ENCODE peak calls at places on chromosomes 7 and 10, in five cellular contexts. A, X, L, Q and Y are unnamed samples.

GRCh38 chr7:20998309-20998708 is 211.6 kb upstream of the SP8 start:
- DNase-seq in A (no peak), X (no peak), L (no peak), Q (peak), Y (no peak)

GRCh38 chr7:98119257-98119918 is 12.7 kb downstream of the LMTK2 start:
- DNase-seq in A (peak), X (no peak), L (no peak), Q (peak), Y (no peak)

GRCh38 chr10:84198206-84198915 is 4.0 kb downstream of the CDHR1 start:
- DNase-seq in A (no peak), X (no peak), L (no peak), Q (no peak), Y (no peak)

GRCh38 chr7:41956712-41957111 is 253.8 kb upstream of the INHBA start:
- DNase-seq in A (peak), X (no peak), L (no peak), Q (no peak), Y (no peak)

GRCh38 chr10:104122273-104123107 is 519 bp downstream of the SFR1 start:
- DNase-seq in A (peak), X (no peak), L (no peak), Q (no peak), Y (no peak)

GRCh38 chr10:49160814-49161213 is 27.0 kb upstream of the FAM170B start:
- DNase-seq in A (no peak), X (no peak), L (no peak), Q (no peak), Y (no peak)

GRCh38 chr7:130489140-130489967 is 2.5 kb upstream of the MEST start:
- DNase-seq in A (peak), X (no peak), L (peak), Q (no peak), Y (no peak)

GRCh38 chr7:95264225-95264927 is 60.0 kb downstream of the PON1 start:
- DNase-seq in A (peak), X (no peak), L (no peak), Q (peak), Y (no peak)

GRCh38 chr7:22561895-22562593 is 62.1 kb upstream of the STEAP1B start:
- DNase-seq in A (no peak), X (no peak), L (no peak), Q (no peak), Y (no peak)

DNA sequence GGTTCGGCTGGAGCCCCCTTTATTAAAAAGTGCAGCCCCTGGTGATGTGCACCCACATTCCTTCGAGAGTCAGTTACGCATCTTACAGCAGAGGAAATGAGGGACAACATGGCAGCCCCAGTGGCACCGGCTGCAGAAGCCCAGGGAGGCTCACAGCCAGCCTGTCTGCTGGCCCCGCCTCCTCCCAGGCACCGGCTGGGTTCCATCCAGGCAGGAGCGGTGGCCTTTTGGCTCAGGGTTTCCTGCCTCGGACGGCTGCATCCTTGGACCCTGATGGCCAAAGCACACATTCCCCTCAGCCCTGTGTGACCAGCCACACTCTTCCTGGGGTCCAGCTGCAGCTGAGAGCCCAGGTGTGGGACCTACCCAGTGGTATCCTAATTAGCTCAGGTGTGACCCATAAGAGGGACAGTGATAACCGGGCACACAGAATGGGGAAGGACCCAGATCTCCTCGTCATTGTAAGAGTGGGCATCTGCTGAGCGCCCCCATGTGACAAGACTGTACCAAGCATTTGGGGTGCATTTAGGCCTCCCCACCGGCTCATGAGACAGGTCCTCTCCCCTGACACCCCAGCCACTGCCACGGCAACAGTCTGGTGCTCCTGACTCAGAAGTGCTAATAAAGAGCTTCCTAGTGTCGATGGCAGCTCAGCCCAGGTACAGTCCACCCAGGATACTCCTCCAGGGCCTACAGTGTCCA is 63.3 kb upstream of the CHST15 start:
- DNase-seq in A (peak), X (peak), L (peak), Q (no peak), Y (no peak)
- TF ChIP-seq CTCF in A (no peak), X (no peak), L (no peak), Q (no peak), Y (no peak)

GRCh38 chr7:4815609-4816418 is 40.4 kb downstream of the AP5Z1 start:
- DNase-seq in A (no peak), X (no peak), L (no peak), Q (no peak), Y (no peak)
- TF ChIP-seq CTCF in A (no peak), X (no peak), L (no peak), Q (no peak), Y (no peak)

GRCh38 chr7:43642897-43643630 is 60.2 kb downstream of the STK17A start:
- DNase-seq in A (no peak), X (no peak), L (no peak), Q (no peak), Y (no peak)
- TF ChIP-seq CTCF in A (no peak), X (no peak), L (no peak), Q (no peak), Y (no peak)

DNA sequence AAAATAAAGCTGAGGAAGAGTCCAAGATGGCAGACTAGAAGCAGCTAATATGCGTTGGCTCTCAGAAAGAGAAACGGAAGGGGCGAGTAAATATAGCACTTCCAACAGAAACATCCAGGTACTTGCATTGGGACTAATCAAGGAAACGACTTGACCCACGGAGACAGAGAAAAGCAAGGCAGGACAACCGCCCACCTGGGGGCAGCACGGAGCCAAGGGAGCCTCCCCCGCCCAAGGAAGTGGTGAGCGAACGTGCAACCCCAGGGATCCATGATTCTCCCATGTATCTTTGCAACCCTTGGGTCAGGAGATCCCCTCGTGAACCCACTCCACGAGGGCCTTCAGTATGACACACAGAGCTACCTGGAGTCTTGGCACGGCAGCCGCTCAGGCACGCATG is 45.4 kb upstream of the GRM3 start:
- DNase-seq in A (no peak), X (no peak), L (no peak), Q (no peak), Y (peak)
- TF ChIP-seq CTCF in A (no peak), X (no peak), L (no peak), Q (no peak), Y (peak)

GRCh38 chr7:143042821-143043271 is 9.3 kb upstream of the OR6V1 start:
- DNase-seq in A (no peak), X (no peak), L (no peak), Q (no peak), Y (no peak)
- TF ChIP-seq CTCF in A (no peak), X (no peak), L (no peak), Q (no peak), Y (no peak)

DNA sequence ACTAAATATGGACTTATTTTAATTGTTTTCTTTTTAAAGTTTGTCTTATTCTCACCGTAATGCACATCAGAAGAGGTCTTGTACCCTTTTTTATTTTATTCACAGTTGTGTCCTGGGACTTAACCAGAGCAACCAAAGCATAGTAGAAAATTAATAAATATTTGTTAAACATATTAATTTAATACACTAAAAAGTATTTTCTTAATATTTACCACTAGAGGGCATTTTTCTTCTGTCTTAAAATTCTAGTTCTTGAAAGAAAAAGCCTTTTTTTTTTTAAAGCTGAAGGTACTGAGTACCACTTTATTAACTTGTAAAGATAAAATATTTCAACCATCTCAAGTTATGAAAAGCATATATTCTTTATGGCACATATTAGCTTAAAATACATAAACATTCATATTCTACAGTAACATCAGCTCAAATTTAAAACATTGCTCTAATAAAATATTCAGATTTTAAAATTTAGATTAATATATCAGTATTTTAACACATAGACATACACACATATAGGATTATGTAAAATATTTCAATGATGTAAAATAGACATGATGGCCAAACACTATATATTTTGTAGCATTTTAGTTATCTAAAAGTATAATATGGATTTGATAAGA is 260.4 kb downstream of the SEMA3A start:
- DNase-seq in A (peak), X (no peak), L (no peak), Q (peak), Y (no peak)
- TF ChIP-seq CTCF in A (peak), X (no peak), L (peak), Q (no peak), Y (no peak)

GRCh38 chr7:99325597-99326407 is at the start of gene ARPC1A:
- DNase-seq in A (peak), X (peak), L (peak), Q (peak), Y (peak)
- TF ChIP-seq CTCF in A (peak), X (no peak), L (no peak), Q (peak), Y (no peak)

DNA sequence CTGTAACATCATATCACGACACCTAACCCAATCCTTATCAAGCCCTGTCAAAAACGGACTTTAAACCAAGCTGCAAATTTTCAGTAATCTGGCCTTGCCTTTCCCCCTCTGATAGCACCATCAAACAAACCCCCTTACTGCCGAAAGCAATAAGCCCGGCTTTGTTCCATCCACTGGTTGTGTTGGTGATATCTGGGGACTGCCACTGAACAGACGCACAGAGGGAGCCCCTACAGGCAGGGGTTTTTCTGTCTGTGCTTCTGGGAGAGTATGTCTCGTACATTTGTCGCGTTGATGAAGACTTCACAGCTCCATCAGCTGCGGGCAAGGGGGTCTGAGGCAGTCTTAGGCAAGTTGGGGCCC is 550 bp upstream of the PLAU start:
- DNase-seq in A (no peak), X (no peak), L (no peak), Q (peak), Y (no peak)
- TF ChIP-seq CTCF in A (no peak), X (no peak), L (no peak), Q (peak), Y (no peak)

GRCh38 chr7:79810945-79811344 is 323.7 kb upstream of the GNAI1 start:
- DNase-seq in A (no peak), X (no peak), L (no peak), Q (no peak), Y (no peak)

DNA sequence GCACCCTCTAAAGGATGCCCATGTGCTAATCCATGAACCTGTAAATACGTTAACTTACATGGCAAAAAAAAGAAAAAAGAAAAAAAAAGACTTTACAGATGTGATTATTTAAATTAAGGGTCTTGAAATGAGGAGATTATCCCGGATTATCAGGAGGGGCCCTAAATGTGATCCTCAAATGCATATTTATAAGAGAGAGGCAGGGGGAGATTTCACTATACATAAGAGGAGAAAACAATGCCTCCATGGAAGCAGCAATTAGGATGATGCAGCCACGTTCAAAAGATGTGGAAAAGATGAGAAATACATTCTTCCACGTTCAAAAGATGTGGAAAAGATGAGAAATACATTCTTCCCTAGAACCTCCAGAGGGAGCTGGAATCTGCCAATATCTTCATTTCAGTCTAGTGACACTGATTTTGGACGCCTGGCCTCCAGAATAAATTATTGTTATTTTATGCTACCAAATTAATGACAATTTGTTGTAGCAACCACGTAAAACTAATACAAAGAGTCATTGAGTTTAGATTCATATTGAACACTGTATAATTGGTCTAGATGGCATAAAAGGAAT is 328.4 kb upstream of the GNAI1 start:
- DNase-seq in A (peak), X (no peak), L (no peak), Q (peak), Y (no peak)
- TF ChIP-seq CTCF in A (peak), X (no peak), L (no peak), Q (peak), Y (peak)

DNA sequence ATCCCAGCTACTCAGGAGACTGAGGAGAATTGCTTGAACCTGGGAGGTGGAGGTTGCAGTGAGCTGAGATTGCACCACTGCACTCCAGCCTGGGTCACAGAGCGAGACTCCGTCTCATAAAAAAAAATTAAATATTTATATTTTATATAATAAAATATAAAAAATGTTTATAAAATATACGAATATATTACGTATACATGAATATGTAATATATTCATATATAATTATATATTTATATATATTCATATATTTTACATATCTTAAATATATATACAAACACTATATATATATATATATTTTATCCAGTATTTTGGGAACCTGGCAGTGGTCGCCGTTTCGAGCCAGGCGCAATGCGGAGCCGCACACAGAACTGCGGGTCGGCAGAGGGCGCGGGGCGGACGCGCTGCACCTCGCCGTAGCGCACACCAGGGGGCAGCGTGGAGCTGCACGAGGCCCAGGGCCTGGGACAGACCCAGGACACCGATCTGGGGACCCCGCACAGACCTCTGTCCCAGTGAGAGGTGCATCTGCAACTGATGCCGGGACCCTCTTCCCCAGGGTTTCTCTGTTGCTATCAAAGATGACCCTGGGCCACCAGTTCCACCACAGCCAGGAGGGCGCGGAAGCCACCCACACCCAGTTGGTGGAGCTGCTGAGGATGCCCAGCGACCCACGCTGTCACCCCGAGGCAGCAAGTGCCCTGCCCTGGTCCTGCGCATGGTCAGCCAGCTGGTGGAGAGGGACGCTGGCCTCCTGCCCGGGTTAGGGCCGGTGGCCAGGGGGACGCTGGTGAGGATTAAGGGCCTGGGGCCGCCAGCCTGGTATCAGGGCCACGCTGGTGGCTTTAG is 22.7 kb downstream of the AP5Z1 start:
- DNase-seq in A (peak), X (peak), L (no peak), Q (peak), Y (peak)
- TF ChIP-seq CTCF in A (peak), X (peak), L (peak), Q (peak), Y (peak)